ENCODE peak calls at places on chromosome 22, in seven cellular contexts. X, Z, A, F, L, M and V are unnamed samples.

GRCh38 chr22:44455151-44455962 is 42.7 kb downstream of the RTL6 start:
- DNase-seq in X (no peak), F (no peak), M (no peak), A (no peak), L (no peak), Z (no peak), V (peak)

GRCh38 chr22:19419086-19419463 is 12.5 kb downstream of the HIRA start:
- DNase-seq in M (no peak), F (no peak), Z (peak), X (no peak), A (no peak), L (no peak), V (no peak)

GRCh38 chr22:29716814-29717213 is 3.0 kb upstream of the CABP7 start:
- DNase-seq in L (peak), X (peak), A (peak), Z (peak), M (no peak), F (no peak), V (peak)

GRCh38 chr22:23012081-23012622 is 58.2 kb upstream of the GNAZ start:
- DNase-seq in A (no peak), X (no peak), Z (no peak), M (no peak), L (no peak), F (peak), V (no peak)

GRCh38 chr22:21736084-21736642 is 569 bp upstream of the YPEL1 start:
- DNase-seq in X (no peak), M (no peak), F (no peak), L (no peak), A (no peak), Z (no peak), V (no peak)

GRCh38 chr22:29306175-29306829 is at the start of gene GAS2L1:
- DNase-seq in L (peak), X (peak), Z (peak), F (no peak), M (peak), A (peak), V (peak)

GRCh38 chr22:40808018-40808841 is 10.9 kb downstream of the SLC25A17 start:
- DNase-seq in A (no peak), X (no peak), Z (no peak), L (no peak), F (no peak), M (no peak), V (no peak)

GRCh38 chr22:27874185-27874584 is 44.9 kb downstream of the PITPNB start:
- DNase-seq in A (no peak), X (no peak), L (no peak), F (no peak), M (no peak), Z (no peak), V (no peak)

GRCh38 chr22:17492247-17492646 is 71.1 kb upstream of the SLC25A18 start:
- DNase-seq in A (no peak), X (no peak), M (no peak), F (no peak), Z (no peak), L (no peak), V (no peak)

GRCh38 chr22:33746501-33746928 is 173.8 kb downstream of the LARGE1 start:
- DNase-seq in A (no peak), X (peak), F (no peak), L (no peak), Z (no peak), M (no peak), V (no peak)

GRCh38 chr22:40694409-40694808 is 15.1 kb downstream of the MCHR1 start:
- DNase-seq in Z (no peak), L (no peak), M (no peak), A (no peak), X (no peak), F (no peak), V (no peak)

GRCh38 chr22:26949193-26949592 is 291.8 kb downstream of the MIAT start:
- DNase-seq in M (no peak), Z (no peak), X (no peak), L (no peak), F (no peak), A (no peak), V (peak)

GRCh38 chr22:23063539-23064380 is 6.6 kb upstream of the GNAZ start:
- DNase-seq in M (peak), A (no peak), X (no peak), Z (no peak), L (peak), F (no peak), V (no peak)

GRCh38 chr22:38866399-38867123 is 5.5 kb downstream of the CBX6 start:
- DNase-seq in M (no peak), L (peak), Z (no peak), F (no peak), A (no peak), X (no peak), V (no peak)
- TF ChIP-seq JUND in M (no peak), L (no peak), Z (no peak), F (no peak), A (no peak), X (no peak), V (no peak)

GRCh38 chr22:42763965-42764480 is 43.4 kb upstream of the A4GALT start:
- DNase-seq in L (no peak), A (no peak), F (no peak), M (no peak), Z (no peak), X (no peak), V (no peak)
- TF ChIP-seq JUND in L (no peak), A (no peak), F (no peak), M (no peak), Z (no peak), X (no peak), V (no peak)

DNA sequence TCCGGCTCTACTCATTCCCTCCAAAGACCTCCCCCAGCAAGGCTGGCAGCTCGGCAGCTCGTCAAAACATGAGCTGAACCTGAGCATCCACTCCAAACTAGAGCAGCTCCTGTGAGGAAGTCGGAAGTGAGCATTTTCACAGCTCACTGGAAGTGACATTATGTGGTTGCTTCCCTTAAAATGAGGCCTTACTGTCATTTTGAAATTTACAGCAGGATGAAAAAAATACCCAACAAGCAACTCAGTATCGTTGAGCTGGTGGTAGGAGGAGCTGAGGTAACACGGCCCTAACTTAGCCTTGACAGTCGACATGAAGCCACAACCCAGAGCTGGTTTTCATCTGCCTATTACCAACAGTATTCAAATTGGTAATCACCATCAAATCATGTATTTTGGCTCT is 38.0 kb upstream of the ARFGAP3 start:
- DNase-seq in F (peak), A (no peak), Z (no peak), L (no peak), M (no peak), X (no peak), V (no peak)
- TF ChIP-seq JUND in F (no peak), A (no peak), Z (no peak), L (no peak), M (no peak), X (no peak), V (no peak)

GRCh38 chr22:46107753-46108563 is 42.4 kb upstream of the PPARA start:
- DNase-seq in X (no peak), Z (no peak), M (peak), F (no peak), L (no peak), A (no peak), V (no peak)
- TF ChIP-seq JUND in X (no peak), Z (no peak), M (no peak), F (no peak), L (no peak), A (no peak), V (no peak)